ENCODE peak calls at places on chromosome 13, in five cellular contexts. C, N, H, Q and M are unnamed samples.

GRCh38 chr13:41428155-41428554 is 29.2 kb upstream of the RGCC start:
- DNase-seq in C (no peak), N (no peak), H (peak), Q (no peak), M (no peak)

GRCh38 chr13:100983111-100983510 is 308.5 kb upstream of the TMTC4 start:
- DNase-seq in C (no peak), N (no peak), H (no peak), Q (no peak), M (no peak)

GRCh38 chr13:51923983-51924539 is 62.3 kb downstream of the CCDC70 start:
- DNase-seq in C (no peak), N (peak), H (peak), Q (no peak), M (no peak)

GRCh38 chr13:96052655-96053002 is 572 bp downstream of the UGGT2 start:
- DNase-seq in C (peak), N (no peak), H (no peak), Q (peak), M (peak)

GRCh38 chr13:50244913-50245574 is 229.8 kb downstream of the KCNRG start:
- DNase-seq in C (peak), N (no peak), H (no peak), Q (peak), M (peak)

GRCh38 chr13:90721937-90722336 is 625.5 kb upstream of the MIR17HG start:
- DNase-seq in C (no peak), N (no peak), H (no peak), Q (no peak), M (no peak)

GRCh38 chr13:36981156-36981743 is 17.9 kb downstream of the ALG5 start:
- DNase-seq in C (peak), N (no peak), H (peak), Q (peak), M (peak)

GRCh38 chr13:76600086-76600485 is 286.1 kb downstream of the KCTD12 start:
- DNase-seq in C (no peak), N (no peak), H (no peak), Q (peak), M (peak)

DNA sequence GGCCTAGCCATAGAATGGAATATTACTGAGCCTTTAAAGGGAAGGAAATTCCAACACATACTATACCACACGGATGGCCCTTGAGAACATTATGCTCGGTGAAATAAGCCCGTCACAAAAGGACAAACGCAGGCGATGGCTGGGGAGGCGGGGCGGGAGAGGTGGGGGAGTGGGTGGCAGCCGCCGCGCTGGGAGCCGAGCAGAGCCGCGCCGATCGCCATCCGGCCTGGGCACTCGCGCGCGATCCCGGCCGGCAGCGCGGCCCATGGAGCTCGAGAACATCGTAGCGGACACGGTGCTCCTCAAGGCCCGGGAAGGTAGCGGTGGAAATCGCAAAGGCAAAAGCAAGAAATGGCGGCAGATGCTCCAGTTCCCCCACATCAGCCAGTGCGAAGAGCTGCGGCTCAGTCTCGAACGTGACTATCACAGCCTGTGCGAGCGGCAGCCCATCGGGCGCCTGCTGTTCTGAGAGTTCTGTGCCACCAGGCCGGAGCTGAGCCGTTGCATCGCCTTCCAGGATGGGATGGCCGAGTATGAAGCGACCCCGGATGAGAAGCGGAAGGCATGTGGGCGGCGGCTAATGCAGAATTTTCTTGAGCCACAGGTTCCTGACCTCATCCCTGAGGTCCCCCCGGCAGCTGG is 140.1 kb downstream of the ZDHHC20 start:
- DNase-seq in C (no peak), N (no peak), H (no peak), Q (peak), M (peak)
- H3K4me3 ChIP-seq in C (no peak), N (no peak), H (no peak), Q (peak), M (peak)

GRCh38 chr13:92175330-92175729 is 776.9 kb downstream of the GPC5 start:
- DNase-seq in C (peak), N (no peak), H (peak), Q (peak), M (peak)
- TF ChIP-seq CTCF in C (peak), N (no peak), H (peak), Q (peak), M (peak)

GRCh38 chr13:87671824-87672603 is 843 bp downstream of the SLITRK5 start:
- DNase-seq in C (no peak), N (peak), H (peak), Q (no peak), M (no peak)
- H3K4me3 ChIP-seq in C (peak), N (peak), H (peak), Q (peak), M (no peak)

DNA sequence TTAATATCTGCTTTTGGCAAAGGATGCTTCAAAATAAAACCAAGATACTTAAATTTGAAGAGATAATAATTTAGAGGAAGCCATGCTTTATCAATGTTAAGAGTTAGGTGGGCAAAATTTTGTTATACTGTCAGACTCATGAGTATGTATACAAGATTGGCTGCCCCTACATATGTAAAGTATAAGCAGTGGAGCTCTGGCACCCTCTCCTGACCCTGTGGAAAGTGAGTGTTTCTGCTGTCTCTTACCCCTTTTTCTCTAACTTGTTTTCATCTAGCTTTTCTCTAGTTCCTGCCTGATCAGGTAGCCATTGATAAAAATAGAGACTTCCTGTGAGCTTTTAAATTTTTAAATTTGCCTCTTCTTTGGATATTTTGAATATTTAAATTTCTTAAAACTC is 710.9 kb upstream of the SPRY2 start:
- DNase-seq in C (no peak), N (no peak), H (peak), Q (peak), M (no peak)
- TF ChIP-seq CTCF in C (no peak), N (no peak), H (peak), Q (peak), M (no peak)

GRCh38 chr13:45466359-45466758 is 1.6 kb downstream of the COG3 start:
- DNase-seq in C (no peak), N (no peak), H (no peak), Q (no peak), M (no peak)
- H3K4me3 ChIP-seq in C (peak), N (no peak), H (peak), Q (peak), M (peak)

DNA sequence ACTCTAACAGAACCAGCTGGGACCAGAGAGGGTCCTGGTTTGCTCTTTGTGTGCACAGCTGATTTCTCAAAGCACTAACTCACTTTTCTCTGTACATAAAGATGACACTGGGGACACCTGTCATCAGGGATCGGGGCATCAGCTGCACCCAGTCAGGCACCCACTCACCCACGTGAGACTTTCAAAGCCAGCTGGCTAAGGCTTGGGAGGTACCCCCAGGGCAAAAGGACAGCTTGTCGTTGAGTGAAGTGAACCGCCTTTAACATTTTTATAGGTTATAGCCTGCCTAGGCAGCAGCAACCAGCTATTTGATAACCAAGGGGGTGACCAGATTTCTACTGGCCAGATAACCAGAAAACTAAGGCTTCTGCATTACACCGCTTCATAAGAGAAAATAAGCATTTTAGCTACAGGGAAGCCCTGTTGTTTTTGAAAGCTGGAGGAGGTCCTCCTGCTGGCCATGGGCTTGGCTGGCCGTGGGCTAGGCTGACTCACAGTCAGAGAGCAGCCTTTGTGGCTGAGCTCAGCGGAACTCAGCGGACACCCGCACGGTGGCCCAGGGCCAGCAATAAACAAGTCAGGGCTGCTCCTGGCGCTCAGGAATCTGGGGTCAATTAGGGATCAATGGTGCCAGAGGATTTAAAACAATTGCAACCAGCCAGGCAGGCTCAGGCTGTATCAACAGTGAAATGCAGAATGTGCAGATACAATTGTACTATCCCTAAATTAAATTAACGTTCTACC is 57.1 kb downstream of the ALOX5AP start:
- DNase-seq in C (peak), N (peak), H (peak), Q (peak), M (peak)
- TF ChIP-seq CTCF in C (peak), N (no peak), H (no peak), Q (peak), M (peak)

GRCh38 chr13:48491423-48492122 is 41.3 kb downstream of the RCBTB2 start:
- DNase-seq in C (peak), N (no peak), H (no peak), Q (peak), M (no peak)
- H3K4me3 ChIP-seq in C (no peak), N (no peak), H (no peak), Q (no peak), M (no peak)